ENCODE peak calls at places on chromosomes 2 and 18, in ten cellular contexts. N, Q, I, U, E, G, R, B, J and T are unnamed samples.

GRCh38 chr2:134919360-134920210 is 963 bp downstream of the CCNT2 start:
- DNase-seq in N (peak), E (peak), J (peak), G (peak), Q (no peak), U (peak), I (peak), B (no peak), R (no peak), T (peak)

GRCh38 chr2:12155308-12156061 is 409.1 kb downstream of the LPIN1 start:
- DNase-seq in J (peak), G (no peak), N (no peak), B (no peak), I (no peak), Q (no peak), R (peak), U (no peak), E (peak), T (no peak)

GRCh38 chr2:233047206-233047605 is 12.9 kb upstream of the INPP5D start:
- DNase-seq in G (no peak), E (no peak), I (no peak), J (no peak), Q (no peak), N (no peak), R (no peak), B (no peak), U (no peak), T (no peak)

GRCh38 chr18:33128581-33128980 is 311.9 kb downstream of the CCDC178 start:
- DNase-seq in R (no peak), I (no peak), J (peak), E (no peak), G (no peak), N (no peak), B (no peak), Q (no peak), U (no peak), T (no peak)

GRCh38 chr2:136137982-136138381 is 20.0 kb upstream of the CXCR4 start:
- DNase-seq in Q (no peak), B (no peak), E (peak), R (peak), N (no peak), I (no peak), G (no peak), U (no peak), J (no peak), T (no peak)

GRCh38 chr2:126644630-126645191 is 11.2 kb upstream of the GYPC start:
- DNase-seq in Q (no peak), J (peak), B (no peak), N (no peak), R (no peak), U (no peak), G (no peak), E (no peak), I (no peak), T (no peak)

GRCh38 chr2:132623096-132623839 is 46.7 kb downstream of the LYPD1 start:
- DNase-seq in R (peak), J (peak), I (no peak), E (peak), G (no peak), N (no peak), B (no peak), Q (no peak), U (no peak), T (no peak)

GRCh38 chr2:95380731-95381130 is 21.8 kb upstream of the FAHD2A start:
- DNase-seq in E (no peak), J (no peak), R (no peak), G (no peak), I (no peak), N (no peak), U (no peak), B (no peak), Q (no peak), T (no peak)

GRCh38 chr2:155980941-155981561 is 351.5 kb downstream of the NR4A2 start:
- DNase-seq in E (no peak), N (no peak), R (no peak), B (no peak), I (no peak), Q (no peak), U (no peak), G (no peak), J (no peak), T (no peak)

GRCh38 chr18:21084511-21085078 is 27.0 kb downstream of the ROCK1 start:
- DNase-seq in E (no peak), R (no peak), Q (no peak), I (no peak), B (no peak), G (no peak), J (no peak), U (no peak), N (no peak), T (no peak)

GRCh38 chr2:74984947-74985637 is 26.6 kb downstream of the POLE4 start:
- DNase-seq in R (no peak), B (no peak), N (no peak), G (no peak), I (no peak), E (no peak), Q (no peak), U (no peak), J (no peak), T (no peak)

GRCh38 chr18:25814841-25815458 is 275.5 kb downstream of the SS18 start:
- DNase-seq in J (no peak), R (no peak), G (no peak), N (no peak), U (no peak), I (no peak), Q (no peak), B (no peak), E (peak), T (no peak)

GRCh38 chr2:19559596-19560240 is 201.3 kb upstream of the OSR1 start:
- DNase-seq in Q (no peak), I (peak), U (no peak), E (no peak), B (no peak), J (no peak), G (no peak), R (no peak), N (no peak), T (no peak)

GRCh38 chr2:107627164-107627563 is 199.5 kb upstream of the RGPD4 start:
- DNase-seq in B (no peak), U (no peak), R (no peak), Q (no peak), N (no peak), J (no peak), E (no peak), I (no peak), G (no peak), T (no peak)

GRCh38 chr2:220147186-220147585 is 519.8 kb downstream of the SLC4A3 start:
- DNase-seq in J (peak), N (no peak), B (no peak), E (peak), U (no peak), G (no peak), I (no peak), R (peak), Q (no peak), T (no peak)

GRCh38 chr2:146992466-146992865 is 852.4 kb upstream of the ACVR2A start:
- DNase-seq in G (no peak), N (no peak), B (no peak), R (no peak), U (no peak), I (no peak), E (no peak), Q (no peak), J (no peak), T (no peak)